ENCODE peak calls at places on chromosome 7, in five cellular contexts. K is Panc1; B is T-cell; R is naive thymus-derived CD8-positive, alpha-beta T cell; G is stimulated activated effector memory CD8-positive, alpha-beta T cell treated with anti-CD3 and anti-CD28 coated beads, Interleukin-12 subunit alpha, Interleukin-12 subunit beta, amount 100 ng/mL, for 72 hours. I is an unnamed sample.

GRCh38 chr7:134535272-134535918 is 8.0 kb downstream of the AKR1B10 start:
- ATAC-seq in K (no peak), B (no peak), R (no peak), G (no peak), I (no peak)

GRCh38 chr7:108454674-108455523 is 1.3 kb downstream of the NRCAM start:
- ATAC-seq in R (peak; percentile 23), B (peak; percentile 27), K (peak; percentile 56), G (peak; percentile 49), I (peak; percentile 16)

GRCh38 chr7:41696323-41696916 is 6.5 kb downstream of the INHBA start:
- ATAC-seq in R (no peak), K (peak; percentile 90), B (no peak), G (no peak), I (no peak)

GRCh38 chr7:129862672-129863071 is 90.1 kb downstream of the UBE2H start:
- ATAC-seq in B (no peak), K (no peak), R (no peak), G (no peak), I (no peak)

GRCh38 chr7:150665075-150665794 is 20.3 kb upstream of the GIMAP2 start:
- ATAC-seq in B (no peak), R (peak; percentile 11), K (no peak), G (peak; percentile 57), I (peak; percentile 49)

GRCh38 chr7:155698633-155699032 is 54.2 kb downstream of the RBM33 start:
- ATAC-seq in G (no peak), R (no peak), K (no peak), B (no peak), I (no peak)

GRCh38 chr7:46007990-46008643 is 87.0 kb upstream of the IGFBP3 start:
- ATAC-seq in K (no peak), B (no peak), R (no peak), G (no peak), I (no peak)

GRCh38 chr7:120819861-120820260 is 38.1 kb downstream of the TSPAN12 start:
- ATAC-seq in G (no peak), K (no peak), R (no peak), B (no peak), I (no peak)

GRCh38 chr7:157527235-157527634 is 190.4 kb downstream of the DNAJB6 start:
- ATAC-seq in K (no peak), B (no peak), R (no peak), G (no peak), I (no peak)

GRCh38 chr7:140719711-140720110 is 23.2 kb downstream of the NDUFB2 start:
- ATAC-seq in G (no peak), B (no peak), R (no peak), K (no peak), I (no peak)

GRCh38 chr7:144027974-144028373 is 20.8 kb upstream of the OR2A5 start:
- ATAC-seq in K (no peak), R (no peak), G (no peak), B (no peak), I (peak; percentile 52)

GRCh38 chr7:137546671-137547070 is 203.1 kb upstream of the PTN start:
- ATAC-seq in G (no peak), R (no peak), K (no peak), B (no peak), I (no peak)

I was measured in activated T-helper 17 cell treated with anti-CD3 and anti-CD28 coated beads, Interleukin-2, amount 50 U/mL, for 72 hours.